ENCODE peak calls at places on chromosomes 13 and 19, in six cellular contexts. One of them, this sample, is unnamed.

GRCh38 chr19:29945433-29945832 is 3.4 kb downstream of the URI1 start:
- DNase-seq in WTC11: no peak
- DNase-seq in Panc1: no peak
- DNase-seq in mucosa of descending colon: no peak
- DNase-seq in uterus: no peak
- DNase-seq in upper lobe of right lung: no peak
- DNase-seq in this sample: no peak

GRCh38 chr13:45137501-45137880 is 17.2 kb downstream of the GTF2F2 start:
- DNase-seq in WTC11: no peak
- DNase-seq in mucosa of descending colon: no peak
- DNase-seq in Panc1: no peak
- DNase-seq in uterus: no peak
- DNase-seq in upper lobe of right lung: no peak
- DNase-seq in this sample: no peak

GRCh38 chr19:48511800-48512503 is at the start of gene LMTK3:
- DNase-seq in mucosa of descending colon: peak; percentile 53
- DNase-seq in upper lobe of right lung: no peak
- DNase-seq in uterus: no peak
- DNase-seq in WTC11: peak; percentile 71
- DNase-seq in Panc1: no peak
- DNase-seq in this sample: peak; percentile 11

GRCh38 chr19:41226053-41226873 is 7.2 kb downstream of the AXL start:
- DNase-seq in uterus: peak; percentile 87
- DNase-seq in upper lobe of right lung: peak; percentile 85
- DNase-seq in Panc1: no peak
- DNase-seq in WTC11: peak; percentile 70
- DNase-seq in mucosa of descending colon: peak; percentile 78
- DNase-seq in this sample: peak; percentile 86

GRCh38 chr13:51373451-51373850 is 34.0 kb downstream of the SERPINE3 start:
- DNase-seq in mucosa of descending colon: no peak
- DNase-seq in upper lobe of right lung: no peak
- DNase-seq in WTC11: no peak
- DNase-seq in Panc1: no peak
- DNase-seq in uterus: no peak
- DNase-seq in this sample: no peak

GRCh38 chr19:18386543-18387251 is 739 bp downstream of the GDF15 start:
- DNase-seq in uterus: no peak
- DNase-seq in Panc1: no peak
- DNase-seq in mucosa of descending colon: peak; percentile 70
- DNase-seq in upper lobe of right lung: no peak
- DNase-seq in WTC11: no peak
- DNase-seq in this sample: peak; percentile 78

GRCh38 chr19:40398417-40399056 is 8.6 kb upstream of the HIPK4 start:
- DNase-seq in upper lobe of right lung: peak; percentile 84
- DNase-seq in Panc1: no peak
- DNase-seq in mucosa of descending colon: peak; percentile 65
- DNase-seq in WTC11: peak; percentile 92
- DNase-seq in uterus: no peak
- DNase-seq in this sample: no peak

GRCh38 chr19:55406869-55407624 is 541 bp downstream of the UBE2S start:
- DNase-seq in WTC11: no peak
- DNase-seq in mucosa of descending colon: no peak
- DNase-seq in upper lobe of right lung: peak; percentile 77
- DNase-seq in Panc1: no peak
- DNase-seq in uterus: no peak
- DNase-seq in this sample: no peak

GRCh38 chr19:10260141-10260584 is 8.1 kb downstream of the MRPL4 start:
- DNase-seq in upper lobe of right lung: peak; percentile 93
- DNase-seq in mucosa of descending colon: no peak
- DNase-seq in uterus: no peak
- DNase-seq in WTC11: no peak
- DNase-seq in Panc1: no peak
- DNase-seq in this sample: no peak

GRCh38 chr19:6233051-6233826 is 46.5 kb downstream of the MLLT1 start:
- DNase-seq in WTC11: no peak
- DNase-seq in uterus: peak; percentile 67
- DNase-seq in Panc1: no peak
- DNase-seq in mucosa of descending colon: peak; percentile 25
- DNase-seq in upper lobe of right lung: peak; percentile 82
- DNase-seq in this sample: no peak

GRCh38 chr19:10288662-10289166 is 1.0 kb upstream of the ICAM5 start:
- DNase-seq in uterus: no peak
- DNase-seq in upper lobe of right lung: peak; percentile 79
- DNase-seq in WTC11: peak; percentile 74
- DNase-seq in Panc1: no peak
- DNase-seq in mucosa of descending colon: peak; percentile 68
- DNase-seq in this sample: no peak

GRCh38 chr19:18282788-18283141 is 1.3 kb upstream of the JUND start:
- DNase-seq in WTC11: no peak
- DNase-seq in upper lobe of right lung: no peak
- DNase-seq in mucosa of descending colon: peak; percentile 66
- DNase-seq in uterus: no peak
- DNase-seq in Panc1: no peak
- DNase-seq in this sample: no peak

GRCh38 chr19:47004012-47004465 is 15.6 kb upstream of the NPAS1 start:
- DNase-seq in WTC11: no peak
- DNase-seq in mucosa of descending colon: no peak
- DNase-seq in Panc1: no peak
- DNase-seq in uterus: no peak
- DNase-seq in upper lobe of right lung: no peak
- DNase-seq in this sample: no peak

GRCh38 chr13:67318398-67318797 is 88.3 kb upstream of the PCDH9 start:
- DNase-seq in WTC11: no peak
- DNase-seq in uterus: no peak
- DNase-seq in mucosa of descending colon: no peak
- DNase-seq in upper lobe of right lung: no peak
- DNase-seq in Panc1: no peak
- DNase-seq in this sample: no peak

GRCh38 chr13:112892759-112893569 is 76.0 kb upstream of the MCF2L start:
- DNase-seq in mucosa of descending colon: peak; percentile 68
- DNase-seq in WTC11: no peak
- DNase-seq in Panc1: no peak
- DNase-seq in upper lobe of right lung: no peak
- DNase-seq in uterus: no peak
- DNase-seq in this sample: no peak

GRCh38 chr19:39304185-39304513 is 7.9 kb downstream of the IFNL1 start:
- DNase-seq in uterus: no peak
- DNase-seq in WTC11: no peak
- DNase-seq in mucosa of descending colon: no peak
- DNase-seq in upper lobe of right lung: no peak
- DNase-seq in Panc1: no peak
- DNase-seq in this sample: no peak

GRCh38 chr13:20192470-20193141 is at the start of gene GJB2:
- DNase-seq in Panc1: no peak
- DNase-seq in uterus: no peak
- DNase-seq in WTC11: peak; percentile 28
- DNase-seq in mucosa of descending colon: peak; percentile 81
- DNase-seq in upper lobe of right lung: no peak
- DNase-seq in this sample: no peak

GRCh38 chr19:57637379-57637778 is 4.4 kb downstream of the ZNF211 start:
- DNase-seq in WTC11: no peak
- DNase-seq in uterus: no peak
- DNase-seq in upper lobe of right lung: no peak
- DNase-seq in Panc1: no peak
- DNase-seq in mucosa of descending colon: no peak
- DNase-seq in this sample: no peak

GRCh38 chr13:63910406-63910957 is 2494.8 kb upstream of the PCDH20 start:
- DNase-seq in Panc1: no peak
- DNase-seq in mucosa of descending colon: no peak
- DNase-seq in upper lobe of right lung: no peak
- DNase-seq in uterus: no peak
- DNase-seq in WTC11: peak; percentile 46
- DNase-seq in this sample: no peak

GRCh38 chr19:33404506-33404905 is 31.0 kb downstream of the CEBPG start:
- DNase-seq in WTC11: no peak
- DNase-seq in mucosa of descending colon: peak; percentile 19
- DNase-seq in Panc1: no peak
- DNase-seq in upper lobe of right lung: no peak
- DNase-seq in uterus: no peak
- DNase-seq in this sample: no peak

GRCh38 chr19:18282021-18282787 is 782 bp upstream of the JUND start:
- DNase-seq in WTC11: no peak
- DNase-seq in upper lobe of right lung: peak; percentile 77
- DNase-seq in mucosa of descending colon: peak; percentile 71
- DNase-seq in Panc1: no peak
- DNase-seq in uterus: no peak
- DNase-seq in this sample: no peak

GRCh38 chr19:47510516-47511127 is 4.2 kb downstream of the NAPA start:
- DNase-seq in WTC11: no peak
- DNase-seq in upper lobe of right lung: no peak
- DNase-seq in Panc1: no peak
- DNase-seq in uterus: no peak
- DNase-seq in mucosa of descending colon: no peak
- DNase-seq in this sample: no peak

GRCh38 chr19:19672816-19673215 is 4.2 kb downstream of the ZNF101 start:
- DNase-seq in mucosa of descending colon: peak; percentile 5
- DNase-seq in Panc1: no peak
- DNase-seq in uterus: no peak
- DNase-seq in WTC11: no peak
- DNase-seq in upper lobe of right lung: no peak
- DNase-seq in this sample: no peak

GRCh38 chr19:31641591-31641990 is 292.4 kb upstream of the TSHZ3 start:
- DNase-seq in mucosa of descending colon: no peak
- DNase-seq in upper lobe of right lung: no peak
- DNase-seq in Panc1: no peak
- DNase-seq in WTC11: no peak
- DNase-seq in uterus: no peak
- DNase-seq in this sample: no peak

DNA sequence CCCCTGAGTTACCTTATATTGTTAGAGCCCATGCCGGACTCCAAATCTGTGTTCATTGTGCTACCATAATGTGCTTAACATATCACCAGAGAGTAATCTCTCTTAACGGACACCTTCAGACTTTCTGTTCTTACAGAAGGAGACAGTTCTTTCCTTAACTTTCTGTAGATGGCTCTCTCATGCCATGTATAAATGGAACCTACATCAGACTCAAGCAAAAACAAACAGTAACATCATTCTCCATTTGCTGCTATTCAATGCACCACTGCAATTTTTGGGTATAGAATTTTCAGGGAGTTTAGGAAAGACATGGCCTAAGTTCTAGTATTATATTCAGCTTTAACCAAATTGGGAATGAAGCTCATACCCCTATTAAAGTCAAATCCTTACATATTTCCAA is 12.7 kb upstream of the UGGT2 start:
- DNase-seq in mucosa of descending colon: no peak
- DNase-seq in WTC11: no peak
- DNase-seq in Panc1: no peak
- DNase-seq in upper lobe of right lung: no peak
- DNase-seq in uterus: no peak
- DNase-seq in this sample: no peak
- TF ChIP-seq CTCF in mucosa of descending colon: no peak
- TF ChIP-seq CTCF in WTC11: no peak
- TF ChIP-seq CTCF in Panc1: no peak
- TF ChIP-seq CTCF in upper lobe of right lung: no peak
- TF ChIP-seq CTCF in uterus: peak; percentile 23
- TF ChIP-seq CTCF in this sample: no peak

GRCh38 chr19:36939153-36939552 is 23.0 kb downstream of the ZNF568 start:
- DNase-seq in WTC11: no peak
- DNase-seq in Panc1: no peak
- DNase-seq in uterus: no peak
- DNase-seq in upper lobe of right lung: no peak
- DNase-seq in mucosa of descending colon: no peak
- DNase-seq in this sample: no peak
- TF ChIP-seq CTCF in WTC11: no peak
- TF ChIP-seq CTCF in Panc1: no peak
- TF ChIP-seq CTCF in uterus: no peak
- TF ChIP-seq CTCF in upper lobe of right lung: no peak
- TF ChIP-seq CTCF in mucosa of descending colon: no peak
- TF ChIP-seq CTCF in this sample: no peak

GRCh38 chr13:46345400-46345799 is 41.7 kb downstream of the RUBCNL start:
- DNase-seq in uterus: no peak
- DNase-seq in Panc1: no peak
- DNase-seq in mucosa of descending colon: no peak
- DNase-seq in upper lobe of right lung: no peak
- DNase-seq in WTC11: no peak
- DNase-seq in this sample: no peak

GRCh38 chr13:46341112-46341711 is 45.8 kb downstream of the RUBCNL start:
- DNase-seq in uterus: no peak
- DNase-seq in mucosa of descending colon: no peak
- DNase-seq in Panc1: no peak
- DNase-seq in upper lobe of right lung: no peak
- DNase-seq in WTC11: no peak
- DNase-seq in this sample: no peak

GRCh38 chr13:46340631-46341111 is 46.4 kb downstream of the RUBCNL start:
- DNase-seq in WTC11: no peak
- DNase-seq in mucosa of descending colon: no peak
- DNase-seq in upper lobe of right lung: no peak
- DNase-seq in uterus: no peak
- DNase-seq in Panc1: no peak
- DNase-seq in this sample: no peak

GRCh38 chr13:46343279-46343949 is 43.6 kb downstream of the RUBCNL start:
- DNase-seq in upper lobe of right lung: no peak
- DNase-seq in uterus: no peak
- DNase-seq in WTC11: no peak
- DNase-seq in Panc1: no peak
- DNase-seq in mucosa of descending colon: no peak
- DNase-seq in this sample: no peak

GRCh38 chr13:46342538-46342937 is 44.5 kb downstream of the RUBCNL start:
- DNase-seq in uterus: no peak
- DNase-seq in WTC11: no peak
- DNase-seq in Panc1: no peak
- DNase-seq in upper lobe of right lung: no peak
- DNase-seq in mucosa of descending colon: no peak
- DNase-seq in this sample: no peak
- TF ChIP-seq CTCF in uterus: no peak
- TF ChIP-seq CTCF in WTC11: no peak
- TF ChIP-seq CTCF in Panc1: peak; percentile 30
- TF ChIP-seq CTCF in upper lobe of right lung: no peak
- TF ChIP-seq CTCF in mucosa of descending colon: no peak
- TF ChIP-seq CTCF in this sample: no peak

DNA sequence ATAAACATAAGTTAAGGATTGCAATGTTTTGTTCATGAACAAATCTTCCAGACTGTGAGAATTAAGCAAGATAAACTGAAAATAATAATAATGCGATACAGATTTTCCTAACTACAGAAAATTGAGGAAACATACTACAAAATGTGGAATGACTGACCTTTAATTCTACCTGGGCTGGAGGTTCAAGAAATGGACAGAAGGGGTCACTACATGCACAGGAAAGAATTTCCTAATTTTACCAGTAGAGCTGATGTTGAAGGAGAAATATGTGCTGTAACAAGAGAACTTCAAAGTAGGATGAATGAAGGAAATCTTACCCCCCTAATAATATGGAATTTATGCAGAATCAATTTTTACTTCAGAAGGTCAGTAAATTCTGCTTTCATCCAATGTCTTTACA is 62.3 kb downstream of the ZNF627 start:
- DNase-seq in upper lobe of right lung: no peak
- DNase-seq in mucosa of descending colon: no peak
- DNase-seq in Panc1: no peak
- DNase-seq in uterus: no peak
- DNase-seq in WTC11: no peak
- DNase-seq in this sample: no peak
- TF ChIP-seq CTCF in upper lobe of right lung: no peak
- TF ChIP-seq CTCF in mucosa of descending colon: no peak
- TF ChIP-seq CTCF in Panc1: no peak
- TF ChIP-seq CTCF in uterus: no peak
- TF ChIP-seq CTCF in WTC11: peak; percentile 26
- TF ChIP-seq CTCF in this sample: peak; percentile 30

This sample was measured in AG09319.